ENCODE peak calls at places on chromosomes 12 and 14, in four cellular contexts. U is occipital lobe, S is NCI-H1092, W is left lung. Z is an unnamed sample.

GRCh38 chr12:87848248-87848868 is 180.8 kb downstream of the C12orf50 start:
- DNase-seq in U (no peak), S (no peak), W (no peak), Z (peak)

GRCh38 chr14:23090254-23090636 is 4.7 kb downstream of the ACIN1 start:
- DNase-seq in S (no peak), W (no peak), U (no peak), Z (no peak)

GRCh38 chr14:95189400-95190162 is 32.3 kb upstream of the DICER1 start:
- DNase-seq in S (peak), U (no peak), W (no peak), Z (no peak)

GRCh38 chr12:22538336-22538735 is 6.0 kb downstream of the C2CD5 start:
- DNase-seq in U (no peak), S (no peak), W (no peak), Z (no peak)

GRCh38 chr14:91872517-91873470 is 5.5 kb upstream of the TC2N start:
- DNase-seq in W (peak), S (no peak), U (no peak), Z (no peak)

GRCh38 chr12:63163542-63163941 is 12.5 kb upstream of the AVPR1A start:
- DNase-seq in W (no peak), U (no peak), S (no peak), Z (no peak)

GRCh38 chr12:91098942-91099341 is 12.4 kb downstream of the LUM start:
- DNase-seq in S (no peak), W (no peak), U (no peak), Z (no peak)

GRCh38 chr14:98894600-98894999 is 377.4 kb downstream of the BCL11B start:
- DNase-seq in U (no peak), W (no peak), S (no peak), Z (no peak)

GRCh38 chr12:108668532-108668931 is 34.8 kb upstream of the SELPLG start:
- DNase-seq in U (no peak), S (no peak), W (no peak), Z (no peak)

GRCh38 chr14:92294506-92294905 is 28.5 kb upstream of the SLC24A4 start:
- DNase-seq in U (no peak), W (no peak), S (no peak), Z (no peak)

GRCh38 chr14:38989917-38990546 is 113.0 kb downstream of the SEC23A start:
- DNase-seq in W (no peak), S (no peak), U (no peak), Z (no peak)

GRCh38 chr12:122094735-122095561 is 16.4 kb downstream of the MLXIP start:
- DNase-seq in U (no peak), S (no peak), W (no peak), Z (no peak)

GRCh38 chr12:97024393-97024792 is 117.3 kb downstream of the NEDD1 start:
- DNase-seq in U (no peak), S (no peak), W (no peak), Z (no peak)

GRCh38 chr12:102958073-102958829 is 777 bp downstream of the ASCL1 start:
- DNase-seq in U (peak), W (no peak), S (no peak), Z (no peak)

GRCh38 chr12:106722854-106723253 is 51.6 kb upstream of the RIC8B start:
- DNase-seq in U (no peak), S (no peak), W (no peak), Z (no peak)

GRCh38 chr12:132430838-132431826 is 58.8 kb upstream of the FBRSL1 start:
- DNase-seq in S (no peak), W (peak), U (no peak), Z (no peak)

GRCh38 chr12:126084480-126084879 is 1019.2 kb downstream of the AACS start:
- DNase-seq in S (no peak), W (no peak), U (no peak), Z (no peak)

GRCh38 chr12:124392271-124392990 is 97.5 kb downstream of the RFLNA start:
- DNase-seq in W (peak), U (peak), S (no peak), Z (no peak)

GRCh38 chr12:124294686-124295315 is at the start of gene RFLNA:
- DNase-seq in U (no peak), W (peak), S (no peak), Z (no peak)

GRCh38 chr14:95293474-95293873 is 26.2 kb downstream of the CLMN start:
- DNase-seq in S (no peak), U (no peak), W (no peak), Z (no peak)

GRCh38 chr14:91116913-91117588 is 3.2 kb downstream of the DGLUCY start:
- DNase-seq in U (no peak), S (no peak), W (no peak), Z (no peak)

GRCh38 chr12:101642115-101643067 is 47.6 kb downstream of the MYBPC1 start:
- DNase-seq in S (no peak), W (peak), U (no peak), Z (no peak)